ENCODE peak calls at places on chromosomes 2 and 18, in six cellular contexts. One of them, this sample, is unnamed.

GRCh38 chr2:233063269-233063975 is 3.3 kb downstream of the INPP5D start:
- DNase-seq in MG63: no peak
- DNase-seq in pancreas: no peak
- DNase-seq in Calu3: no peak
- DNase-seq in fibroblast of mammary gland: no peak
- DNase-seq in germinal center: peak; percentile 75
- DNase-seq in this sample: no peak

GRCh38 chr18:7363338-7363737 is 132.4 kb downstream of the LRRC30 start:
- DNase-seq in germinal center: no peak
- DNase-seq in pancreas: no peak
- DNase-seq in MG63: no peak
- DNase-seq in fibroblast of mammary gland: no peak
- DNase-seq in Calu3: no peak
- DNase-seq in this sample: no peak

GRCh38 chr2:68901199-68901515 is 30.0 kb upstream of the BMP10 start:
- DNase-seq in MG63: no peak
- DNase-seq in Calu3: peak; percentile 31
- DNase-seq in pancreas: no peak
- DNase-seq in fibroblast of mammary gland: peak; percentile 15
- DNase-seq in germinal center: no peak
- DNase-seq in this sample: no peak

GRCh38 chr2:196242131-196242620 is 70.8 kb upstream of the STK17B start:
- DNase-seq in MG63: no peak
- DNase-seq in germinal center: peak; percentile 45
- DNase-seq in Calu3: no peak
- DNase-seq in pancreas: no peak
- DNase-seq in fibroblast of mammary gland: peak; percentile 72
- DNase-seq in this sample: no peak

GRCh38 chr2:218291318-218291933 is 877 bp downstream of the TMBIM1 start:
- DNase-seq in germinal center: peak; percentile 59
- DNase-seq in MG63: no peak
- DNase-seq in fibroblast of mammary gland: peak; percentile 43
- DNase-seq in pancreas: no peak
- DNase-seq in Calu3: no peak
- DNase-seq in this sample: no peak

GRCh38 chr18:42675810-42676209 is 439.7 kb downstream of the RIT2 start:
- DNase-seq in MG63: no peak
- DNase-seq in Calu3: no peak
- DNase-seq in pancreas: no peak
- DNase-seq in germinal center: no peak
- DNase-seq in fibroblast of mammary gland: no peak
- DNase-seq in this sample: no peak

GRCh38 chr2:217710218-217710565 is 292.6 kb downstream of the TNS1 start:
- DNase-seq in fibroblast of mammary gland: no peak
- DNase-seq in pancreas: no peak
- DNase-seq in MG63: no peak
- DNase-seq in Calu3: no peak
- DNase-seq in germinal center: no peak
- DNase-seq in this sample: no peak

GRCh38 chr2:233542507-233542906 is 24.1 kb downstream of the USP40 start:
- DNase-seq in Calu3: no peak
- DNase-seq in germinal center: no peak
- DNase-seq in pancreas: no peak
- DNase-seq in MG63: peak; percentile 10
- DNase-seq in fibroblast of mammary gland: peak; percentile 91
- DNase-seq in this sample: no peak